ENCODE peak calls at places on chromosomes 4 and X, in seven cellular contexts. G is left lung, A is tibial artery, F is pancreas, L is endodermal cell, Y is cardiac fibroblast, J is WERI-Rb-1. I is an unnamed sample.
A peak's percentile ranks its signal among the peaks of the same experiment; 100 is the strongest.

GRCh38 chrX:154374361-154375155 is at the start of gene FLNA:
- DNase-seq in G (no peak), F (peak; percentile 69), A (peak; percentile 88), J (peak; percentile 80), L (peak; percentile 83), Y (no peak), I (no peak)

GRCh38 chrX:34900691-34901090 is 41.9 kb upstream of the FAM47B start:
- DNase-seq in Y (peak; percentile 71), G (no peak), F (no peak), A (no peak), L (no peak), J (no peak), I (no peak)

GRCh38 chr4:122152699-122153328 is 683 bp downstream of the BLTP1 start:
- DNase-seq in A (peak; percentile 69), J (peak; percentile 40), L (no peak), G (peak; percentile 52), Y (peak; percentile 33), F (peak; percentile 36), I (peak; percentile 80)

GRCh38 chr4:80017125-80017854 is 55.7 kb downstream of the ANTXR2 start:
- DNase-seq in F (no peak), L (no peak), G (no peak), Y (peak; percentile 72), A (no peak), J (no peak), I (no peak)

GRCh38 chr4:89298160-89298559 is 9.4 kb downstream of the GPRIN3 start:
- DNase-seq in J (no peak), F (no peak), Y (no peak), A (no peak), G (no peak), L (no peak), I (no peak)

GRCh38 chr4:23097251-23097650 is 404.5 kb downstream of the GBA3 start:
- DNase-seq in Y (peak; percentile 31), A (no peak), L (no peak), F (no peak), J (no peak), G (no peak), I (no peak)

GRCh38 chrX:124358796-124359386 is 12.5 kb downstream of the SH2D1A start:
- DNase-seq in G (no peak), J (no peak), F (no peak), L (no peak), A (no peak), Y (no peak), I (no peak)

GRCh38 chr4:86043755-86044592 is 315.9 kb downstream of the MAPK10 start:
- DNase-seq in L (peak; percentile 43), J (peak; percentile 40), F (no peak), Y (peak; percentile 80), G (no peak), A (no peak), I (no peak)

GRCh38 chrX:13091111-13091765 is 46.8 kb upstream of the FAM9C start:
- DNase-seq in A (no peak), L (no peak), Y (peak; percentile 36), F (no peak), J (no peak), G (no peak), I (no peak)

GRCh38 chr4:124940387-124940786 is 227.9 kb upstream of the ANKRD50 start:
- DNase-seq in G (no peak), F (no peak), L (no peak), Y (peak; percentile 97), J (no peak), A (no peak), I (no peak)

DNA sequence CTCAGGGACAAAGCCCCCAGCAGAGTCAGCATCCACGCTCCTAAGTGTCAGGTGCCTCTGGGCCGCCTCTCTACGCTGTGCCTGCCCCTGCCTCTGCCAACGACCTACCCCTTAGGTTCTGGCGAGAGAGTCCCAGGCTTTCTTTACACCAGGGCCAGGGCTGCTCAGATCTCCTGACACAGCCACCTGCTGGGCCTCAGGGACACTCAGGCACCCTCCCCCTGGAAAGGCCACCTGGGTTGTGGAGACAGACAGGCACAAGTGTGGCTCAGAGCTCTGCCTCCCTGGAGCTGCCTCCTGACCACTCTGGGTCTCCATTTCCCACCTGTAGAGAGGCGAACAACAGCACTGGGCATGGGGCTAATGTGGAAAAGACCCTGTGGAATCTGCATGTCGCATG is 90.0 kb upstream of the ADRA2C start:
- DNase-seq in A (peak; percentile 25), F (no peak), Y (no peak), G (peak; percentile 14), J (no peak), L (no peak), I (peak; percentile 20)
- H3K4me3 ChIP-seq in A (no peak overlapping the region), F (no peak overlapping the region), Y (no peak overlapping the region), G (no peak overlapping the region), J (no peak overlapping the region), L (no peak overlapping the region), I (no peak overlapping the region)

GRCh38 chr4:110637408-110638131 is 14.7 kb upstream of the PITX2 start:
- DNase-seq in J (no peak), G (no peak), L (peak; percentile 88), F (no peak), Y (no peak), A (no peak), I (no peak)
- H3K4me3 ChIP-seq in J (peak overlapping the region; percentile 26), G (no peak overlapping the region), L (peak overlapping the region; percentile 82), F (peak overlapping the region; percentile 20), Y (peak overlapping the region; percentile 19), A (peak overlapping the region; percentile 29), I (peak overlapping the region; percentile 41)

DNA sequence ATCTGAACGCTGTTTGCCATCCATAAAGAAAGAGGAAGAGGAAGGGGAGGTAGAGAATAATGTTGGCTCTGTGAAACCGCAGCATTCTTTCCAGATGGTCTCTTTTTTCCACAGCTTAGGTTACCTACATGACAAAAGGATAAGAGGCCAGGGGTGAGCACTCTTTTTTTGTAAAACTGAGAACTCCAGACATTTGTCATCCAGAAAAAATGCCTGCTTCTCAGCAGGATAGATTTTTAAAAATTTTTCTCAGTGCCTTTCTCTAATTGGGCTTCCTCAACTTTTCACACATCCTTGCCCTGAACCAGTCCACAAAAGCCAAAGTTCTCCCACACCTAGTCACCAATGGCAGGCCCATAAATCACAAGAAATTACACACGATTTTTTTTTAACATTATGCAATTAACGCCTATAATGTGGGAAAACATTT is 158.1 kb upstream of the TENM3 start:
- DNase-seq in G (no peak), F (no peak), J (no peak), L (no peak), Y (no peak), A (no peak), I (no peak)
- H3K4me3 ChIP-seq in G (no peak overlapping the region), F (no peak overlapping the region), J (no peak overlapping the region), L (no peak overlapping the region), Y (no peak overlapping the region), A (no peak overlapping the region), I (no peak overlapping the region)

DNA sequence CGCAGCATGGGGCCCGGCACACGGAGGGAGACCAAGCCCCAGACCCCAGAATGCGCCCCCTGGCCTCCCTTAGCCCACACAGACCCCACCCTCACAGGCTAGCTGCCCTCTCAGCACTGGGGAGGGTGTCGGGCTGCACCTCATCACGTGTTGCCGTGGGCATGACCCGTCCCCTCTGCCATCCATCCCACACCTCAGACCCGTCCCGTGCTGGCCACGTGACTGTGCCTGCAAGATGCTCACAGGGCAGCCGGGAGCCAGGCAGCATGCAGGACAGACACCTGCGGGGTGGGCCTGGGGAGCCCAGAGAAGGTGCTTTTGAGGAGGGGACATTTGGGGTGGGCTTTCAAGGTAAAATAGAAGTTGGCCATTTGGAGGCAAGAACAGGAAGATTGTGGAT is 4.8 kb downstream of the MSANTD1 start:
- DNase-seq in L (peak; percentile 45), A (peak; percentile 53), G (peak; percentile 28), J (no peak), Y (no peak), F (no peak), I (peak; percentile 72)
- H3K4me3 ChIP-seq in L (no peak overlapping the region), A (no peak overlapping the region), G (no peak overlapping the region), J (no peak overlapping the region), Y (no peak overlapping the region), F (no peak overlapping the region), I (no peak overlapping the region)

DNA sequence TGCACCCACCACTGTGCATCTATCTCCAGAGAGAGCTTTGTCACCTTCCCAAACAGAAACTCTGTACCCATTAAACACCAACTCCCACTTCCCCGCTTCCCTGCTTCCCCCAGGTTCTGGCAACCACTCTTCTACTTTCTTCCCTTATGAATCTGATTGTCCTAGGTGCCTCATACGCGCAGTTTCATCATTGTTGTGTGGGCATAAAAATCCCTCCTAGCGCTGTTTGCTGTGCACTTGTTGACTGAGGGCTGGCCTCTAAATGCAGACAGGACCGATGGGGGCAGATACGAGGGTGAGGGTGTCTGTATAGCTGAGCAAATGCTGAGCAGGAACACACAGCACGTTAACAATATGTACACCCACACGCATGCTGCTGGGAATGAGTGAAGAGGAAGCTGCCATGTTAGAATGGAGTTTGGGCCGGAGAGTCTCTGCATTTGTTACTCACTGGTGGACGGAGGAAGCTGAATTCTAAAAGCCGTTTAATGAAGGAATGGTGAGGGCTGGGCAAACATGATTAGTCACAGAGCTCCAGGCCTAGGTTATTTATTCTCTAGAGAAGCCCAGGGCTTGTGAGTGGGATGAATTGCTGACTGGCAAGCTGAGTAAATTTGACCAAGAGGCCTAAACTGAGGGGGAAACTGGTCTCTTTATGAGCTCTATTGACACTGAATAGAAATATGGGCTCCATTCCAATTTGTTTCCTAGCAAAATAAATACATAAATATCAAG is 95.7 kb upstream of the RPS6KA3 start:
- DNase-seq in G (no peak), Y (peak; percentile 73), F (no peak), A (no peak), L (no peak), J (no peak), I (no peak)
- H3K4me3 ChIP-seq in G (no peak overlapping the region), Y (no peak overlapping the region), F (no peak overlapping the region), A (no peak overlapping the region), L (no peak overlapping the region), J (no peak overlapping the region), I (no peak overlapping the region)

GRCh38 chr4:172099376-172099775 is 286.2 kb downstream of the GALNTL6 start:
- DNase-seq in A (no peak), J (no peak), F (no peak), L (no peak), Y (no peak), G (no peak), I (no peak)
- H3K4me3 ChIP-seq in A (no peak overlapping the region), J (no peak overlapping the region), F (no peak overlapping the region), L (no peak overlapping the region), Y (no peak overlapping the region), G (no peak overlapping the region), I (no peak overlapping the region)

DNA sequence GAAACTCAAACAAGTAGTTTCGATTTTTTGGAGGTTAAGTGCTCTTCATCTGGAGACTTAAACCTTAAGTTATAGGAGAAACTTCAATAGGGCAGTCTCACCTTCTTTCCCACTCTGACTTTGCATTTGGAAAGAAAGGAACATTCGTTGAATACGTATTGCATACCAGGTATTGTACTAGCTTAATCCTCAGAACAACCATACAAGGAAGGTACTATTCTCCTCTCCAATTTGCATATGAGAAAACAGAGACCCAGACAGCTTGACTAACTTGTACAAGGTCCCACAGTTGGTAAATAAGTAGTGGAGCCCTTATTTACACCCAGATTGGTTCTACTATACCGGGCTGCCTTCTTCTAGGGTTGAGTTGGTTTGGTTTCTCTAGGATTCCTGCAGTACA is 32.6 kb downstream of the AMOT start:
- DNase-seq in A (no peak), Y (no peak), G (no peak), F (no peak), L (no peak), J (no peak), I (no peak)
- H3K4me3 ChIP-seq in A (no peak overlapping the region), Y (no peak overlapping the region), G (no peak overlapping the region), F (no peak overlapping the region), L (no peak overlapping the region), J (no peak overlapping the region), I (no peak overlapping the region)